ENCODE peak calls at places on chromosomes 3 and 15, in four cellular contexts. S, I, T and E are unnamed samples.

GRCh38 chr15:61226313-61227250 is 2.5 kb downstream of the RORA start:
- DNase-seq in I (no peak), T (no peak), S (no peak), E (no peak)

GRCh38 chr15:55791576-55792400 is 48.8 kb upstream of the PRTG start:
- DNase-seq in T (no peak), S (no peak), I (no peak), E (no peak)

GRCh38 chr15:96431787-96432186 is 101.3 kb downstream of the NR2F2 start:
- DNase-seq in S (no peak), I (no peak), T (no peak), E (no peak)

GRCh38 chr3:44125882-44126281 is 115.8 kb upstream of the TOPAZ1 start:
- DNase-seq in T (no peak), S (no peak), I (no peak), E (no peak)

GRCh38 chr3:110618512-110619226 is 452.9 kb upstream of the NECTIN3 start:
- DNase-seq in S (no peak), T (no peak), I (no peak), E (no peak)

GRCh38 chr3:196096382-196096953 is 14.6 kb upstream of the TFRC start:
- DNase-seq in T (peak), S (peak), I (no peak), E (no peak)

GRCh38 chr3:38397320-38397719 is 50.7 kb downstream of the XYLB start:
- DNase-seq in S (no peak), I (no peak), T (no peak), E (no peak)

GRCh38 chr15:33506781-33507180 is 196.0 kb downstream of the RYR3 start:
- DNase-seq in T (no peak), I (no peak), S (no peak), E (no peak)

GRCh38 chr3:99402755-99403154 is 235.6 kb upstream of the COL8A1 start:
- DNase-seq in T (no peak), S (no peak), I (no peak), E (no peak)

GRCh38 chr3:133424937-133425869 is 25.3 kb downstream of the BFSP2 start:
- DNase-seq in I (no peak), T (peak), S (no peak), E (no peak)

GRCh38 chr15:35487417-35487816 is 58.5 kb downstream of the DPH6 start:
- DNase-seq in S (no peak), T (no peak), I (no peak), E (no peak)

GRCh38 chr15:64110945-64111678 is 15.3 kb downstream of the SNX1 start:
- DNase-seq in T (no peak), I (no peak), S (no peak), E (no peak)

GRCh38 chr15:38670142-38671002 is 105.8 kb upstream of the RASGRP1 start:
- DNase-seq in T (no peak), I (no peak), S (no peak), E (no peak)

GRCh38 chr15:38610748-38611147 is 46.1 kb upstream of the RASGRP1 start:
- DNase-seq in T (no peak), S (no peak), I (no peak), E (no peak)

GRCh38 chr15:76162784-76163428 is 103.1 kb downstream of the TMEM266 start:
- DNase-seq in T (no peak), I (no peak), S (no peak), E (no peak)

GRCh38 chr15:76164602-76165001 is 104.8 kb downstream of the TMEM266 start:
- DNase-seq in I (no peak), S (no peak), T (no peak), E (no peak)

GRCh38 chr15:76162050-76162425 is 102.3 kb downstream of the TMEM266 start:
- DNase-seq in S (no peak), T (no peak), I (no peak), E (no peak)

GRCh38 chr15:76161153-76162049 is 101.6 kb downstream of the TMEM266 start:
- DNase-seq in I (no peak), S (no peak), T (no peak), E (no peak)

GRCh38 chr15:76163429-76164020 is 103.7 kb downstream of the TMEM266 start:
- DNase-seq in T (no peak), S (peak), I (peak), E (no peak)
- TF ChIP-seq POLR2AphosphoS5 in T (no peak), S (no peak), I (no peak), E (no peak)

DNA sequence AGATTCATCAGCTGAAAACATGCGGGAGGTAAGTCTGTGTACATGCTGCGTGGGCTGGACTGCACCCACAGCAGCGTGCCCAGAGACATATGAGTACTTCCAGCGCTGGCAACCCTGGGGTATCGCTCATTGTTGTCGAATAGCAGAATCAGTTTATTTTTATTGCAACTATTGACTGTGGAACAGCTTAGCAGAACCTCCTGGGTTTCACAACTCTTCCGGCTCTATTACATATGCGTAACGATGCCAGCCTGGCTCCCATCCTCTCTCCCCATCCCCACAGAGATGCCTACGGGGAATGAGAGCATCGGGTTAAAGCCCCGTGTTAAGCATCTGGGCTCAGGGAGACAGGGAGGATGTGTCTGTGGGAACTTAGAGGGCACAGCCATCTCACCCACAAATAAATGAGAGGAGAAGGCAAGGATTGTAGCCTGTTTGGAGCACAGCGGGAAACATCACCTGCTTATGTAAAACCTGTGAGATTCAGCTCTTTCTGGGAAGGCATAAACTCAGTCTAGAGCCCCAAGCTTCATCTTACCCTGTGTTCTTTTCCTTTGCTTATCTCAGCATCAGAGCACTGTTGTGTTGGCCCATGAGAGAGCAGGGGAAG is 76.6 kb upstream of the DLG1 start:
- DNase-seq in T (no peak), S (no peak), I (peak), E (no peak)
- TF ChIP-seq POLR2AphosphoS5 in T (no peak), S (no peak), I (no peak), E (no peak)

GRCh38 chr3:97825101-97825500 is 3.3 kb downstream of the CRYBG3 start:
- DNase-seq in S (no peak), T (no peak), I (no peak), E (no peak)

GRCh38 chr3:97821413-97821809 is 400 bp upstream of the CRYBG3 start:
- DNase-seq in S (peak), I (peak), T (no peak), E (peak)

GRCh38 chr3:97823081-97823480 is 1.3 kb downstream of the CRYBG3 start:
- DNase-seq in I (no peak), T (no peak), S (no peak), E (no peak)

GRCh38 chr3:97821810-97822775 is at the start of gene CRYBG3:
- DNase-seq in I (peak), S (peak), T (peak), E (peak)

GRCh38 chr3:97823503-97824004 is 1.7 kb downstream of the CRYBG3 start:
- DNase-seq in T (no peak), I (no peak), S (no peak), E (no peak)
- TF ChIP-seq POLR2AphosphoS5 in T (no peak), I (no peak), S (no peak), E (no peak)

GRCh38 chr3:157242836-157243235 is 82.9 kb upstream of the CCNL1 start:
- DNase-seq in I (no peak), T (no peak), S (no peak), E (no peak)

GRCh38 chr3:157247391-157247790 is 87.4 kb upstream of the CCNL1 start:
- DNase-seq in I (no peak), T (no peak), S (no peak), E (no peak)

GRCh38 chr3:157251685-157252084 is 91.7 kb upstream of the CCNL1 start:
- DNase-seq in I (no peak), S (no peak), T (no peak), E (no peak)

GRCh38 chr3:157248590-157249425 is 88.9 kb upstream of the CCNL1 start:
- DNase-seq in I (no peak), S (no peak), T (no peak), E (peak)
- TF ChIP-seq POLR2AphosphoS5 in I (peak), S (no peak), T (no peak), E (no peak)

DNA sequence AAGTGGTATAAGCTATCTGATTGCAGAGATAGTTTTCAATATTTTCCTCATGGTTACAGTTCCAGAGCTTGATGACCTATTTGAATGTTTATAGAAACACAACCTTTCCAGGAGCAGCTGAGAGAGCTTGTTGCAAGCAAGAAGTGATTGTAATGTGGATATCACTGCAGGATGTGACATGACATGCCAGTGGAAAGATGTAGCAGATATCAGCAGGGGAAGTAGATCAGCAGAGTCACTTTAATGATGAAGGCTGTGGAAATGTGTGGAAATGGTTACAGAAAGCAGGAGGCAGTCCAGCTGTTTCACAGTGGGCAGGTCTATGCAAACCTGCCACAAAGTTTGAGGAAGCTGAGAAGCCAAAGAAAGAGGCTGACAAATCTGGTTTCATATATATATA is 21.0 kb downstream of the TMEM158 start:
- DNase-seq in S (no peak), I (no peak), T (no peak), E (no peak)
- TF ChIP-seq POLR2AphosphoS5 in S (no peak), I (no peak), T (no peak), E (no peak)

GRCh38 chr3:14319654-14320182 is 82.7 kb upstream of the SLC6A6 start:
- DNase-seq in T (peak), I (peak), S (peak), E (peak)
- TF ChIP-seq POLR2AphosphoS5 in T (no peak), I (no peak), S (no peak), E (no peak)